ENCODE peak calls at places on chromosomes 13 and 19, in eight cellular contexts. O is HuH-7; W is left ventricle myocardium inferior; G is renal cortical epithelial cell; S is foreskin fibroblast; P is CD4-positive, alpha-beta T cell; X is fibroblast of mammary gland; Z is left lobe of liver. I is an unnamed sample.

GRCh38 chr13:30998548-30999140 is 66.2 kb downstream of the TEX26 start:
- DNase-seq in Z (no peak), O (no peak), W (no peak), P (no peak), G (no peak), S (peak), X (peak), I (no peak)

GRCh38 chr19:48664476-48664875 is 8.3 kb downstream of the NTN5 start:
- DNase-seq in O (no peak), P (no peak), S (no peak), W (no peak), X (no peak), Z (no peak), G (no peak), I (no peak)

GRCh38 chr13:111659236-111659635 is 338.8 kb downstream of the TEX29 start:
- DNase-seq in W (no peak), O (no peak), P (no peak), S (no peak), Z (no peak), G (no peak), X (no peak), I (no peak)

GRCh38 chr19:51359294-51359693 is 6.9 kb downstream of the ETFB start:
- DNase-seq in P (no peak), S (peak), O (no peak), X (peak), Z (no peak), W (no peak), G (peak), I (no peak)

GRCh38 chr13:85806553-85807175 is 7.4 kb upstream of the SLITRK6 start:
- DNase-seq in S (peak), O (no peak), W (no peak), Z (no peak), G (peak), X (peak), P (no peak), I (no peak)

GRCh38 chr13:35255241-35255640 is 221.2 kb downstream of the MAB21L1 start:
- DNase-seq in X (no peak), W (no peak), Z (no peak), G (no peak), P (no peak), O (no peak), S (no peak), I (no peak)

GRCh38 chr19:53394522-53394973 is 401 bp upstream of the ZNF765 start:
- DNase-seq in S (peak), X (peak), P (no peak), Z (peak), W (peak), G (no peak), O (peak), I (no peak)

GRCh38 chr13:80654638-80655249 is 313.8 kb upstream of the SPRY2 start:
- DNase-seq in X (no peak), Z (no peak), S (no peak), P (no peak), W (no peak), O (peak), G (no peak), I (no peak)

GRCh38 chr19:43784251-43784980 is 3.6 kb upstream of the KCNN4 start:
- DNase-seq in S (peak), Z (no peak), X (peak), P (peak), O (no peak), W (no peak), G (peak), I (peak)

GRCh38 chr13:110942248-110942981 is 27.5 kb upstream of the ANKRD10 start:
- DNase-seq in S (no peak), O (no peak), G (peak), Z (no peak), P (no peak), W (no peak), X (peak), I (no peak)

GRCh38 chr13:106680796-106681482 is 113.0 kb upstream of the ARGLU1 start:
- DNase-seq in G (no peak), P (no peak), Z (no peak), W (no peak), X (no peak), S (no peak), O (no peak), I (no peak)

GRCh38 chr13:41614671-41615519 is 157.5 kb downstream of the RGCC start:
- DNase-seq in G (no peak), W (no peak), Z (no peak), P (no peak), S (peak), O (no peak), X (peak), I (no peak)

GRCh38 chr19:2528543-2529173 is 52.7 kb downstream of the GADD45B start:
- DNase-seq in Z (no peak), O (no peak), X (peak), S (no peak), G (no peak), W (no peak), P (no peak), I (no peak)

GRCh38 chr19:46821512-46822359 is 28.9 kb downstream of the AP2S1 start:
- DNase-seq in Z (no peak), W (peak), G (no peak), P (peak), O (no peak), X (no peak), S (no peak), I (peak)

GRCh38 chr13:78913656-78914055 is 254.7 kb upstream of the OBI1 start:
- DNase-seq in X (no peak), P (no peak), Z (no peak), O (no peak), W (no peak), S (no peak), G (no peak), I (no peak)

GRCh38 chr19:6740589-6741348 is 1.3 kb downstream of the TRIP10 start:
- DNase-seq in X (peak), W (peak), G (no peak), Z (no peak), S (no peak), P (no peak), O (no peak), I (no peak)

GRCh38 chr13:48292650-48293049 is 10.9 kb upstream of the RB1 start:
- DNase-seq in O (no peak), P (no peak), W (no peak), S (no peak), X (no peak), G (no peak), Z (no peak), I (no peak)

GRCh38 chr13:68428292-68428691 is 1198.2 kb upstream of the PCDH9 start:
- DNase-seq in Z (no peak), G (peak), S (no peak), P (no peak), O (peak), W (no peak), X (no peak), I (no peak)

GRCh38 chr13:98450495-98451167 is 126.3 kb downstream of the STK24 start:
- DNase-seq in O (no peak), S (no peak), G (no peak), X (no peak), P (no peak), W (peak), Z (no peak), I (no peak)

GRCh38 chr13:108070925-108071324 is 144.4 kb downstream of the LIG4 start:
- DNase-seq in Z (no peak), G (no peak), O (no peak), W (no peak), X (no peak), S (no peak), P (no peak), I (no peak)

GRCh38 chr13:38967446-38967845 is 23.2 kb downstream of the STOML3 start:
- DNase-seq in G (no peak), W (no peak), Z (no peak), P (no peak), O (no peak), S (no peak), X (no peak), I (no peak)

GRCh38 chr13:35475131-35475959 is 1.1 kb downstream of the MAB21L1 start:
- DNase-seq in X (peak), P (no peak), S (peak), O (peak), G (no peak), W (no peak), Z (no peak), I (no peak)

GRCh38 chr19:48556163-48556562 is 4.2 kb downstream of the SULT2B1 start:
- DNase-seq in P (no peak), W (no peak), S (peak), G (peak), Z (no peak), O (peak), X (peak), I (no peak)

GRCh38 chr13:74770361-74770760 is 636.2 kb upstream of the KLF12 start:
- DNase-seq in G (peak), S (peak), P (no peak), O (no peak), W (no peak), X (peak), Z (no peak), I (no peak)

GRCh38 chr13:45149964-45150363 is 29.7 kb downstream of the GTF2F2 start:
- DNase-seq in S (no peak), G (no peak), Z (no peak), X (no peak), O (no peak), W (no peak), P (no peak), I (no peak)

GRCh38 chr19:49887037-49887652 is 9.5 kb downstream of the IL4I1 start:
- DNase-seq in P (no peak), Z (no peak), X (no peak), S (no peak), O (no peak), G (no peak), W (no peak), I (no peak)